ENCODE peak calls at places on chromosomes 16 and 17, in six cellular contexts. F is sigmoid colon, V is GM12878, Q is tibial artery, K is choroid plexus epithelial cell, Z is right atrium auricular region. D is an unnamed sample.

GRCh38 chr17:59620518-59621259 is 994 bp downstream of the CLTC start:
- DNase-seq in Q (peak; percentile 68), Z (no peak), K (peak; percentile 46), F (peak; percentile 73), V (no peak), D (peak; percentile 58)

GRCh38 chr16:74622005-74622404 is 15.1 kb upstream of the GLG1 start:
- DNase-seq in Z (no peak), Q (peak; percentile 20), K (no peak), F (no peak), V (no peak), D (no peak)

GRCh38 chr16:67431077-67431804 is at the start of gene HSD11B2:
- DNase-seq in K (peak; percentile 36), Z (no peak), F (no peak), Q (peak; percentile 71), V (no peak), D (peak; percentile 45)

GRCh38 chr16:86509759-86510464 is 415 bp upstream of the FOXF1 start:
- DNase-seq in V (no peak), F (peak; percentile 98), K (peak; percentile 89), Q (no peak), Z (no peak), D (no peak)

GRCh38 chr16:52953215-52953614 is 99.5 kb downstream of the CHD9NB start:
- DNase-seq in F (no peak), V (no peak), Z (no peak), K (no peak), Q (no peak), D (no peak)

GRCh38 chr16:54926166-54926838 is 4.4 kb upstream of the IRX5 start:
- DNase-seq in K (peak; percentile 58), F (no peak), Q (no peak), V (no peak), Z (no peak), D (peak; percentile 67)

GRCh38 chr17:39174907-39175694 is 9.1 kb upstream of the ARL5C start:
- DNase-seq in K (peak; percentile 78), F (peak; percentile 90), Q (peak; percentile 84), V (no peak), Z (peak; percentile 76), D (peak; percentile 73)

GRCh38 chr16:11675561-11676511 is 7.6 kb downstream of the SNN start:
- DNase-seq in F (peak; percentile 62), Q (peak; percentile 65), V (no peak), K (no peak), Z (no peak), D (peak; percentile 80)

GRCh38 chr16:84737192-84737591 is 37.4 kb downstream of the USP10 start:
- DNase-seq in V (no peak), Q (no peak), K (no peak), Z (no peak), F (no peak), D (no peak)

GRCh38 chr16:88700636-88701482 is 5.3 kb downstream of the RNF166 start:
- DNase-seq in K (peak; percentile 93), Z (peak; percentile 93), F (peak; percentile 92), Q (peak; percentile 92), V (peak; percentile 64), D (no peak)

GRCh38 chr16:29854520-29855100 is 8.4 kb downstream of the CDIPT start:
- DNase-seq in Q (no peak), F (no peak), Z (no peak), K (no peak), V (no peak), D (no peak)

GRCh38 chr16:85601730-85602401 is 11.3 kb upstream of the GSE1 start:
- DNase-seq in K (no peak), V (no peak), Z (no peak), Q (no peak), F (peak; percentile 86), D (no peak)

GRCh38 chr17:48026503-48027321 is 10.9 kb downstream of the COPZ2 start:
- DNase-seq in F (peak; percentile 93), V (peak; percentile 34), Q (peak; percentile 95), K (peak; percentile 94), Z (peak; percentile 86), D (peak; percentile 96)

GRCh38 chr17:37568350-37569053 is 40.7 kb downstream of the SYNRG start:
- DNase-seq in V (no peak), Z (no peak), K (no peak), Q (no peak), F (no peak), D (no peak)

GRCh38 chr17:45129426-45129939 is 2.8 kb downstream of the PLCD3 start:
- DNase-seq in K (no peak), V (no peak), Z (no peak), Q (no peak), F (peak; percentile 68), D (no peak)

GRCh38 chr17:83092931-83093330 is 13.5 kb downstream of the METRNL start:
- DNase-seq in Q (no peak), F (no peak), V (no peak), K (no peak), Z (no peak), D (no peak)
- TF ChIP-seq CTCF in Q (no peak), F (no peak), V (no peak), K (no peak), Z (no peak), D (no peak)

GRCh38 chr17:6548034-6548433 is 8.3 kb downstream of the PITPNM3 start:
- DNase-seq in F (no peak), V (no peak), K (no peak), Q (no peak), Z (no peak), D (no peak)
- TF ChIP-seq CTCF in F (no peak), V (no peak), K (no peak), Q (no peak), Z (no peak), D (no peak)

GRCh38 chr16:81036751-81037350 is 1.2 kb downstream of the ATMIN start:
- DNase-seq in F (no peak), V (no peak), Z (no peak), K (no peak), Q (no peak), D (no peak)

GRCh38 chr16:81041696-81042095 is 6.1 kb downstream of the ATMIN start:
- DNase-seq in Q (no peak), V (no peak), K (no peak), F (no peak), Z (no peak), D (no peak)

GRCh38 chr16:81040837-81041236 is 5.2 kb downstream of the ATMIN start:
- DNase-seq in K (no peak), F (no peak), Q (no peak), V (no peak), Z (no peak), D (no peak)

GRCh38 chr16:81035398-81035974 is at the start of gene ATMIN:
- DNase-seq in Q (peak; percentile 89), F (peak; percentile 89), K (peak; percentile 84), V (peak; percentile 15), Z (peak; percentile 72), D (peak; percentile 88)

GRCh38 chr16:81035975-81036750 is 521 bp downstream of the ATMIN start:
- DNase-seq in Q (peak; percentile 66), V (no peak), Z (no peak), K (peak; percentile 25), F (peak; percentile 72), D (peak; percentile 20)
- TF ChIP-seq CTCF in Q (no peak), V (no peak), Z (no peak), K (no peak), F (no peak), D (no peak)

GRCh38 chr17:83092186-83092585 is 12.8 kb downstream of the METRNL start:
- DNase-seq in V (no peak), F (no peak), Z (no peak), Q (no peak), K (no peak), D (no peak)
- TF ChIP-seq CTCF in V (no peak), F (no peak), Z (no peak), Q (no peak), K (no peak), D (no peak)

GRCh38 chr17:17664073-17664470 is 17.2 kb upstream of the RAI1 start:
- DNase-seq in Q (no peak), K (no peak), V (no peak), Z (no peak), F (no peak), D (no peak)

GRCh38 chr17:17665255-17665654 is 16.0 kb upstream of the RAI1 start:
- DNase-seq in V (no peak), Z (no peak), F (no peak), K (no peak), Q (no peak), D (no peak)

GRCh38 chr17:17667231-17667630 is 14.0 kb upstream of the RAI1 start:
- DNase-seq in V (no peak), Q (no peak), F (no peak), K (no peak), Z (no peak), D (no peak)

GRCh38 chr17:17667947-17668346 is 13.3 kb upstream of the RAI1 start:
- DNase-seq in K (no peak), V (no peak), Q (no peak), F (no peak), Z (no peak), D (no peak)

GRCh38 chr17:17666111-17666714 is 15.0 kb upstream of the RAI1 start:
- DNase-seq in V (no peak), Q (no peak), K (peak; percentile 71), Z (no peak), F (no peak), D (peak; percentile 77)
- TF ChIP-seq CTCF in V (no peak), Q (no peak), K (no peak), Z (no peak), F (no peak), D (no peak)

DNA sequence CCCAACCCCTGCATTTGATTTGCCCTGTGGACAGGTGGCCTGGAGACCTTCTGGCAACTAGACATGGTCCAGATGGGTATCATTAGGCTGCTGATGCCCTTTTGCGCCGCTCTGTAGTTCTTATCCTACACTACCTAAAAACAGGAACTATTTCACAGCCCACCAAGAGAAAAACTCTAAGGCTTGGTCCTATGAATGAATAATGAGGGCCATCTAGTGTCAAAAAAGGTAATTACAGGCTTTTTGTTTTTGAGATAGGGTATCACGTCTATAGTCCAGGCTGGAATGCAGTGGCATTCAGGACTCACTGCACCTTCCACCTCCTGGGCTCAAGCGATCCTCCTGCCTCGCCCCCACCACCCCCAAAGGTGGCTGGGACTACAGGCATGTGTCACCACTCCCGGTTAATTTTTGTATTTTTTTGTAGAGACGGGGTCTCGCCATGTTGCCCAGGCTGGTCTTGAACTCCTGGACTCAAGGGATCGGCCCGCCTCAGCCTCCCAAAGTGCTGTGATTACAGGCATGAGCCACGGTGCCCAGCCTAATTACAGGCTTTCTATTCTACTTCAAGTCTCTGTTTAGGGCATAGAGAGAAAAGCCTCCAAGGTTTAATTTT is 20.9 kb downstream of the COIL start:
- DNase-seq in Q (no peak), F (no peak), V (no peak), Z (no peak), K (peak; percentile 72), D (peak; percentile 71)
- TF ChIP-seq CTCF in Q (peak; percentile 65), F (peak; percentile 57), V (peak; percentile 75), Z (peak; percentile 52), K (peak; percentile 67), D (peak; percentile 84)